ENCODE peak calls at places on chromosomes 12 and 14, in five cellular contexts. H, M, N, Z and F are unnamed samples.

GRCh38 chr12:123690191-123690840 is 19.4 kb downstream of the TCTN2 start:
- DNase-seq in H (no peak), M (no peak), N (no peak), Z (no peak), F (no peak)

GRCh38 chr14:71240154-71240553 is 332.9 kb downstream of the PCNX1 start:
- DNase-seq in H (no peak), M (no peak), N (no peak), Z (no peak), F (no peak)

GRCh38 chr12:7113389-7113871 is 4.4 kb upstream of the C1RL start:
- DNase-seq in H (peak), M (peak), N (peak), Z (peak), F (peak)

GRCh38 chr14:99321236-99321925 is 49.4 kb upstream of the BCL11B start:
- DNase-seq in H (no peak), M (no peak), N (no peak), Z (no peak), F (no peak)

GRCh38 chr12:15689751-15690191 is 99.4 kb downstream of the EPS8 start:
- DNase-seq in H (no peak), M (no peak), N (no peak), Z (no peak), F (no peak)

GRCh38 chr14:103533999-103534575 is 5.1 kb downstream of the TRMT61A start:
- DNase-seq in H (no peak), M (no peak), N (no peak), Z (no peak), F (no peak)

GRCh38 chr14:68466491-68466977 is 326.3 kb downstream of the ZFP36L1 start:
- DNase-seq in H (peak), M (no peak), N (no peak), Z (peak), F (no peak)

GRCh38 chr12:94973202-94973601 is 30.3 kb downstream of the NDUFA12 start:
- DNase-seq in H (no peak), M (peak), N (no peak), Z (peak), F (no peak)

GRCh38 chr12:51270067-51270846 is at the start of gene SMAGP:
- DNase-seq in H (peak), M (peak), N (peak), Z (peak), F (peak)

GRCh38 chr12:26133508-26133907 is 8.7 kb upstream of the BHLHE41 start:
- DNase-seq in H (no peak), M (no peak), N (no peak), Z (no peak), F (no peak)

GRCh38 chr12:1668833-1669543 is 21.9 kb upstream of the ADIPOR2 start:
- DNase-seq in H (no peak), M (no peak), N (no peak), Z (no peak), F (no peak)

DNA sequence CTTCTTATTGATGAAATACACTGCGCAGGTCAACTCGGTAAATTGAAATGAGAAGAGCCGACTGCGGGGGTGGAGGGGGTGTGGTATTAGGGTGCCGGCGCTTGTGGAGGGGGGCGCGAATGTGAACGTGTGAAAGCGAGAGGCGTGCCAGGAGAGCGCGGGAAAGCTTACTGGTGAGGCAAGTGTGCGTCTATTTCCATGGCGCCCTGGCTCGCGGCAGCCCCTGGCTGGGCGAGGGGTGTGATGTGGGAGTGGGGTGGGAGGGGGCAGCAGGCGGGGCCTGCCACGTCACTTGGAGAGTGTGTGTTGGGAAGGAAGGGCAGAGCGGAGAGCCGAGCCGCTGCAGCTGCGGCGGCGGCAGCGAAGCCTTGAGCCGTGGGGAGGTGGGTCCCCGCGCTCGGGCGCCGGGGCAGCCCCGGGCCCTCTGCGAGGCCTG is 88.8 kb downstream of the GALNT8 start:
- DNase-seq in H (no peak), M (no peak), N (no peak), Z (no peak), F (no peak)
- H3K4me3 ChIP-seq in H (peak), M (no peak), N (no peak), Z (peak), F (no peak)

GRCh38 chr14:90783344-90783743 is 32.9 kb downstream of the TTC7B start:
- DNase-seq in H (no peak), M (no peak), N (no peak), Z (no peak), F (no peak)
- H3K4me3 ChIP-seq in H (no peak), M (no peak), N (no peak), Z (no peak), F (no peak)

GRCh38 chr14:22545842-22546721 is 42.9 kb downstream of the DAD1 start:
- DNase-seq in H (peak), M (no peak), N (no peak), Z (peak), F (no peak)
- H3K4me3 ChIP-seq in H (no peak), M (no peak), N (no peak), Z (no peak), F (no peak)

GRCh38 chr12:75480469-75480949 is at the start of gene GLIPR1:
- DNase-seq in H (peak), M (peak), N (peak), Z (peak), F (peak)

GRCh38 chr12:75481774-75482173 is 1.2 kb downstream of the GLIPR1 start:
- DNase-seq in H (peak), M (no peak), N (no peak), Z (peak), F (no peak)

GRCh38 chr12:75481013-75481705 is 604 bp downstream of the GLIPR1 start:
- DNase-seq in H (no peak), M (no peak), N (no peak), Z (peak), F (no peak)

GRCh38 chr12:75483411-75483810 is 2.9 kb downstream of the GLIPR1 start:
- DNase-seq in H (no peak), M (no peak), N (no peak), Z (no peak), F (no peak)

GRCh38 chr12:75482636-75483035 is 2.1 kb downstream of the GLIPR1 start:
- DNase-seq in H (no peak), M (no peak), N (no peak), Z (no peak), F (no peak)
- H3K4me3 ChIP-seq in H (peak), M (no peak), N (no peak), Z (peak), F (no peak)

GRCh38 chr14:77141592-77142288 is at the start of gene ZDHHC22:
- DNase-seq in H (no peak), M (no peak), N (no peak), Z (no peak), F (peak)
- H3K4me3 ChIP-seq in H (peak), M (peak), N (no peak), Z (peak), F (peak)

GRCh38 chr14:84254205-84254788 is 1275.6 kb upstream of the FLRT2 start:
- DNase-seq in H (peak), M (peak), N (no peak), Z (peak), F (no peak)
- H3K4me3 ChIP-seq in H (no peak), M (no peak), N (no peak), Z (peak), F (no peak)

GRCh38 chr12:104583311-104583710 is 126.6 kb downstream of the CHST11 start:
- DNase-seq in H (no peak), M (no peak), N (no peak), Z (no peak), F (no peak)

GRCh38 chr12:104579716-104580495 is 123.2 kb downstream of the CHST11 start:
- DNase-seq in H (no peak), M (no peak), N (no peak), Z (no peak), F (no peak)

GRCh38 chr12:104581000-104581570 is 124.3 kb downstream of the CHST11 start:
- DNase-seq in H (no peak), M (no peak), N (no peak), Z (no peak), F (no peak)

GRCh38 chr12:104585448-104586055 is 128.8 kb downstream of the CHST11 start:
- DNase-seq in H (no peak), M (no peak), N (no peak), Z (no peak), F (no peak)

DNA sequence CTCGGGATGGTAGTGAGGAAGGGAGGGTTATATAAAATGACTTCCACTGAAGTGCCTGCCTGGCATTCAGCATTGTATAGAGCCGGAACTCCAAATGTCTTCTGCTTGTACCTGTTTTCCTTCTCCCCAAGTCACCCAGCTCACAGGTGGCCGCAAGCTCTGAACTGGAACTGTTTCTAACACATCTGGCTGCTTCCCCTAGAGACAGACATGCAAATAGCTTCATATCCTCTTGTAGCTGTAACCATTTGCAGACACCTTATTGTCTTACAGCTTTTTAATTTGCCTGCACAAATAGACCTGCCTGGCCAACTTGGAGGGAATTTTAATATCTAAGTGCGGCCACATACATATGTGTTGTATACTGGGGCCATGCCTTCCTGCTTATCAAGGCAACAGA is 126.0 kb downstream of the CHST11 start:
- DNase-seq in H (no peak), M (no peak), N (no peak), Z (no peak), F (no peak)
- H3K4me3 ChIP-seq in H (no peak), M (no peak), N (no peak), Z (no peak), F (no peak)